ENCODE peak calls at places on chromosomes 16 and 17, in eight cellular contexts. N is retinal pigment epithelial cell, H is GM12865, B is uterus, U is nephron progenitor cell, C is neural progenitor cell, Y is hepatocyte, S is fibroblast of pulmonary artery. Q is an unnamed sample.

GRCh38 chr16:80666378-80667257 is 125.8 kb downstream of the DYNLRB2 start:
- DNase-seq in S (no peak), C (peak), Y (no peak), N (no peak), U (no peak), B (no peak), H (no peak), Q (no peak)

GRCh38 chr16:50743575-50744225 is 1.8 kb downstream of the CYLD start:
- DNase-seq in Y (no peak), H (no peak), B (no peak), C (no peak), S (no peak), N (no peak), U (no peak), Q (no peak)

GRCh38 chr17:33667671-33668070 is 374.6 kb upstream of the ASIC2 start:
- DNase-seq in Y (no peak), B (peak), N (no peak), U (no peak), S (no peak), C (no peak), H (peak), Q (no peak)

GRCh38 chr16:50253511-50253903 is 12.8 kb upstream of the ADCY7 start:
- DNase-seq in B (no peak), N (no peak), S (no peak), Y (no peak), U (no peak), C (no peak), H (no peak), Q (no peak)

GRCh38 chr17:79974786-79975497 is 60.7 kb downstream of the TBC1D16 start:
- DNase-seq in N (no peak), S (no peak), Y (no peak), U (no peak), H (peak), C (peak), B (no peak), Q (no peak)

GRCh38 chr16:47928008-47928407 is 227.8 kb downstream of the ABCC12 start:
- DNase-seq in Y (no peak), N (no peak), U (no peak), H (peak), S (peak), B (no peak), C (no peak), Q (no peak)

GRCh38 chr16:13961099-13961811 is 41.3 kb downstream of the ERCC4 start:
- DNase-seq in C (no peak), S (peak), B (no peak), H (no peak), Y (peak), N (peak), U (no peak), Q (peak)

GRCh38 chr17:82592751-82593589 is 55.3 kb downstream of the WDR45B start:
- DNase-seq in S (peak), Y (peak), C (peak), N (peak), U (peak), H (peak), B (peak), Q (peak)

GRCh38 chr17:32757963-32758362 is 119.0 kb downstream of the MYO1D start:
- DNase-seq in H (no peak), S (no peak), B (no peak), N (peak), Y (no peak), U (no peak), C (no peak), Q (peak)

GRCh38 chr17:58189436-58190146 is 2.9 kb upstream of the EPX start:
- DNase-seq in C (no peak), N (no peak), Y (no peak), S (peak), B (no peak), U (no peak), H (no peak), Q (peak)

GRCh38 chr16:533391-534088 is 6.0 kb downstream of the CAPN15 start:
- DNase-seq in S (no peak), C (peak), U (peak), H (no peak), N (no peak), B (no peak), Y (peak), Q (no peak)

GRCh38 chr17:74471341-74471740 is 4.9 kb downstream of the CD300A start:
- DNase-seq in Y (no peak), C (no peak), H (no peak), N (no peak), S (no peak), B (no peak), U (no peak), Q (no peak)

GRCh38 chr17:36590082-36590481 is 1.6 kb upstream of the DHRS11 start:
- DNase-seq in C (no peak), N (no peak), H (peak), U (no peak), B (no peak), S (peak), Y (no peak), Q (peak)

GRCh38 chr17:77451271-77451893 is 310.6 kb downstream of the SEC14L1 start:
- DNase-seq in U (peak), H (peak), N (no peak), S (peak), C (peak), B (peak), Y (peak), Q (peak)

GRCh38 chr16:57803413-57803990 is 1.2 kb upstream of the KIFC3 start:
- DNase-seq in N (no peak), H (no peak), C (no peak), Y (no peak), S (peak), B (no peak), U (no peak), Q (no peak)

GRCh38 chr16:57802635-57803412 is 533 bp upstream of the KIFC3 start:
- DNase-seq in S (peak), C (peak), Y (peak), H (no peak), U (peak), B (no peak), N (no peak), Q (peak)

GRCh38 chr16:57800213-57801097 is 1.8 kb downstream of the KIFC3 start:
- DNase-seq in U (no peak), Y (no peak), C (no peak), H (no peak), N (no peak), B (no peak), S (no peak), Q (no peak)

GRCh38 chr16:57801098-57801855 is 1.0 kb downstream of the KIFC3 start:
- DNase-seq in H (no peak), Y (peak), B (no peak), N (no peak), U (no peak), C (peak), S (peak), Q (peak)

GRCh38 chr16:57801856-57802634 is at the start of gene KIFC3:
- DNase-seq in C (peak), N (no peak), Y (peak), S (peak), B (peak), U (peak), H (peak), Q (peak)
- TF ChIP-seq CTCF in C (no peak), N (no peak), Y (no peak), S (no peak), B (peak), U (no peak), H (no peak), Q (no peak)

DNA sequence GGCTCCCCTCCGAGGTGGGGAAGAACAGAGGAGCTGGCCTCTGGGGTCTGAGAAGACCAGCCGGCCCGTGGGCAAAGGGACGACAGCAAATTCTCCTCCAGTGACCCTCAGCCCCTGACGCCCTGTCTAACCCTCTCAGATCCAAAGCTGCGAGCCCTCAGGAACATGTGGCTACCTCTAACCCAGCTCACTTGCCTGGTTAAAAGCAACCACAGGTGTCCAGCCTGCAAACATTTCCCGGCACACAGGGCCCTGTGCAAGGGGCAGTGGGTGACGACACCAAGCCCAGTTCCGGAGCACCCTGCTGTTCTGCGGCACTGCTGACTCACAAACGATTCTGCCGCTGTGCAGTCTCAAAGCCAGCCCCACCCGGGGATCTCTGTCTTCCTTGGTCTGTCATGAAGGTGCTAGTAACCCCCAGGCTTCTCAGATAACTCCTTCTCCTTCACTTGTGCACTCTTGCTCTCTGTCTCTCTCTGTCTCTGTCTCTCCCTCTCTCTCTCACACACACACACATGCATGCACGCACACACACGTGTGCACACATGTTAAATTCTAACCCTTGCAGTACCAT is 23.0 kb downstream of the WNT3 start:
- DNase-seq in U (no peak), Y (no peak), S (peak), B (no peak), H (no peak), N (no peak), C (no peak), Q (peak)
- TF ChIP-seq CTCF in U (no peak), Y (no peak), S (no peak), B (no peak), H (no peak), N (no peak), C (no peak), Q (no peak)

DNA sequence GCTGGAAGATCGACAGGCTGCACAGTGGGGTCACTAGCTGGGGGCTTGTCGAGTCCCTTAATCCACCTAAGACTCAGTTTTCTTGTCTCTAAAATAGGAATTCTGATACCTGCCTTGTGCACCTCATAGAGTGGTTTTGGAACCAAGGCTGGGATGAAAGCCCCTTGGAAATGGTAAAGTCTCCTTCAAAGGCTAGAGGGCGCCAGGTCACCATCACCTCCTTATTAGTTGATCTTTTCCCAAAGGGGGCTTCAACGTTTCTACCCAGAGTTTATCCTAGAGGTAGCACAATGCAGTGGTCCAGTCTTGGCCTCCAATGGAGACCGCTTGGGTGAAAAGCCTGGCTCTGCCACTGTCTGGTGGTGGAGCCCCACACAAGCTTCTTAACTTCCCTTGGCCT is 158.2 kb downstream of the AIPL1 start:
- DNase-seq in S (no peak), B (no peak), U (no peak), Y (no peak), C (peak), N (no peak), H (no peak), Q (no peak)
- TF ChIP-seq CTCF in S (no peak), B (no peak), U (no peak), Y (no peak), C (peak), N (peak), H (no peak), Q (no peak)

GRCh38 chr16:86931410-86931941 is 353.1 kb downstream of the FOXL1 start:
- DNase-seq in U (no peak), B (peak), S (peak), C (no peak), Y (peak), H (no peak), N (peak), Q (peak)
- TF ChIP-seq CTCF in U (no peak), B (no peak), S (no peak), C (no peak), Y (no peak), H (no peak), N (no peak), Q (no peak)

DNA sequence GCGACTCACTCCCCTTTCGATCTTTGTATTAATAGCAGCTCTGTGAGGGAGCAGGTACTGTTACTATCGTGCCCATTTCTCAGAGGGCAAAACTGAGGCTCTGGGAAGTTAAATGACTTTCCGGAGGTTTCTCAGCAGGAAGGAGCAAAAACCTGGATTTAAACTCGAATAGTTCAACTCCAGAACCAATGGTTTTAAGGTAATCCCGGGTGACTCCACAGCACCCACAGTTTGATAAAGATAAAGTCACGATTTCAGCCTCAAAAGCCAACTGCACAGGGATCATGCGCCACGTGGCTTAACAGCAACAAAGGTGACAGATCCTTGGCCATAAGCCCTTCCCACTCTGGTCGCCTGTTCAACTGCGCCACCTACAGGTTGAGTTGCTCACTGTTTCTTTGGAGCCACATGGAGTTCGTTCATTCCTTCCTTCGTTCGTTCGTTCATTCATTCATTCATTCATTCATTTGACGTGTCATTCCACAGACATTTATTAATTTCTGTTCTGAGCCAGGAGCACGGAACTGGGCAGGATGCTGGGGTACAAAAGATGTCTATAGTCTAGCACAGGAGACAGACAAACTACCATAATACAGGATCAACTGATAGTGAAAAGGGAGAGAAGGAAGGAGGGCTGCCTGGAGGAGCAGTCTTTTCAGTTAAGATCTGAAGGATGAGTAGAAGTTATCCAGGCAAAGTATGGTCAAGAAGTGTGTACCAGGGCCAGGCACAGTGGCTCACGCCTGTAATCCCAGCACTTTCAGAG is 134.8 kb downstream of the HS3ST2 start:
- DNase-seq in C (peak), H (peak), S (peak), N (peak), U (peak), B (peak), Y (peak), Q (peak)
- TF ChIP-seq CTCF in C (peak), H (peak), S (peak), N (peak), U (peak), B (peak), Y (peak), Q (peak)

GRCh38 chr16:55510185-55510805 is 1.4 kb downstream of the LPCAT2 start:
- DNase-seq in B (no peak), N (no peak), S (no peak), H (no peak), U (no peak), C (no peak), Y (no peak), Q (no peak)

GRCh38 chr16:55512941-55513340 is 4.1 kb downstream of the LPCAT2 start:
- DNase-seq in Y (no peak), U (no peak), B (no peak), H (no peak), S (no peak), C (no peak), N (no peak), Q (no peak)

GRCh38 chr16:55508941-55509920 is at the start of gene LPCAT2:
- DNase-seq in S (peak), B (peak), H (peak), U (peak), Y (peak), N (peak), C (peak), Q (peak)

GRCh38 chr16:55513616-55514015 is 4.7 kb downstream of the LPCAT2 start:
- DNase-seq in B (no peak), U (no peak), Y (no peak), H (no peak), N (no peak), S (no peak), C (no peak), Q (no peak)

GRCh38 chr16:55515110-55515509 is 6.2 kb downstream of the LPCAT2 start:
- DNase-seq in N (no peak), C (no peak), H (no peak), S (no peak), U (no peak), B (no peak), Y (no peak), Q (no peak)
- TF ChIP-seq CTCF in N (no peak), C (no peak), H (no peak), S (no peak), U (no peak), B (no peak), Y (no peak), Q (no peak)

GRCh38 chr16:85027968-85028637 is 508 bp downstream of the KIAA0513 start:
- DNase-seq in C (peak), Y (no peak), H (peak), N (no peak), B (peak), S (no peak), U (no peak), Q (no peak)
- TF ChIP-seq CTCF in C (peak), Y (peak), H (peak), N (peak), B (no peak), S (no peak), U (no peak), Q (peak)

DNA sequence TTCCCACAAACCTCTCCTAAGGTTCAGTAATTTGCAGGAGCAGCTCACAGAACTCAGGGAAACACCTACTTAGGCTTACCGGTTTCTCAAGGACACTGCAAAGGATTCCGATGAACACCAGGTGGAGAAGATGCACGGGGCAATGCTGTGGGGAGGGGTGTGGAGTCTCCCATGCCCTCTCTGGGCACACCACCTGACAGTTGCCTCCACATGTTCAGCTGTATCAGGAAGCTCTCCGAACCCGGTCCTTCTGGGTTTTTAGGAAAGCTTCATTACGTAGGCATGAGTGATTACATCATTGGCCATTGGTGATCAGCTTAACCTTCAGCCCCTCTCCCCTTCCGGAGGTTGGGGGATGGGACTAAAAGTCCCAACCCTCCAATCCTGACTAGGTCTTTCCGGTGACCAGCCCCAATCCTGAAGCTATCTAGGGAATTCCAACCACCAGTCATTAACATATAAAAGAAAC is 21.6 kb downstream of the C17orf58 start:
- DNase-seq in Y (no peak), N (no peak), C (peak), H (no peak), U (no peak), S (no peak), B (no peak), Q (no peak)
- TF ChIP-seq CTCF in Y (no peak), N (no peak), C (no peak), H (no peak), U (no peak), S (no peak), B (no peak), Q (no peak)

DNA sequence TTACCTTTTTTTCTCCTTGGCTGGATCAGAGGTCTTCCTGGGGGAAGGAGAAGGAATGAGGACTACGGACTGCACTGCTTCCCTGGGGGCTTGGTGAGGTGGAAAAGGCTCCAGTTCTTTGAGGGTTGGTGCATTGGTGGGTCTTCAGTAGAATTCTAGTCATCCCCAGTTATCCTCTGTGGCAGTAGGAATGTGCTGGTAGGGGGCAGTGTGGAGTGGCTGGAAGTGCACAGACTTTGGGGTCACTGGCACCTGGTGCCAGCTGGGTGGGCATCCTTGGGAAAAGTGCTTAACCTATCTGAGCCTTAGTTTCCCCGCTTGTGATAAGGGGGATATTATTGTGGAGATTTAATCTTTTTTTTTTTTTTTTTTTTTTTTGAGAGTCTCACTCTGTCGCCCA is 6.3 kb downstream of the TAC4 start:
- DNase-seq in H (no peak), C (no peak), U (no peak), Y (no peak), N (no peak), B (no peak), S (no peak), Q (no peak)
- TF ChIP-seq CTCF in H (no peak), C (peak), U (no peak), Y (no peak), N (no peak), B (no peak), S (peak), Q (peak)

Q was measured in astrocyte of the spinal cord.